ENCODE peak calls at places on chromosome 18, in four cellular contexts. Z is SK-N-SH, B is HCT116, I is GM12878. Y is an unnamed sample.

GRCh38 chr18:45521151-45521550 is 94.1 kb upstream of the SLC14A2 start:
- DNase-seq in B (no peak), I (no peak), Z (no peak), Y (no peak)

GRCh38 chr18:74082476-74083070 is 65.1 kb downstream of the FBXO15 start:
- DNase-seq in B (peak), Z (peak), I (peak), Y (peak)

GRCh38 chr18:23138470-23138869 is 3.2 kb downstream of the CABLES1 start:
- DNase-seq in I (no peak), B (no peak), Z (peak), Y (no peak)

GRCh38 chr18:45365835-45366234 is 249.4 kb upstream of the SLC14A2 start:
- DNase-seq in I (no peak), Z (no peak), B (no peak), Y (no peak)

GRCh38 chr18:8231316-8231715 is 377.9 kb upstream of the RAB12 start:
- DNase-seq in B (no peak), I (no peak), Z (no peak), Y (no peak)

GRCh38 chr18:69840445-69840844 is 107.2 kb downstream of the CD226 start:
- DNase-seq in B (no peak), Z (no peak), I (no peak), Y (no peak)

GRCh38 chr18:2857491-2858063 is 10.8 kb downstream of the EMILIN2 start:
- DNase-seq in I (no peak), Z (no peak), B (no peak), Y (no peak)

GRCh38 chr18:59340817-59341216 is 18.2 kb downstream of the LMAN1 start:
- DNase-seq in Z (no peak), I (no peak), B (no peak), Y (no peak)

GRCh38 chr18:25279133-25279532 is 72.8 kb downstream of the ZNF521 start:
- DNase-seq in I (no peak), B (no peak), Z (no peak), Y (no peak)

GRCh38 chr18:6960656-6961055 is 156.9 kb downstream of the LAMA1 start:
- DNase-seq in Z (no peak), B (no peak), I (no peak), Y (no peak)

GRCh38 chr18:73790582-73790981 is 357.1 kb downstream of the FBXO15 start:
- DNase-seq in B (no peak), Z (no peak), I (no peak), Y (no peak)

GRCh38 chr18:41734917-41735316 is 220.1 kb upstream of the PIK3C3 start:
- DNase-seq in Z (no peak), I (no peak), B (no peak), Y (no peak)

GRCh38 chr18:36284671-36285295 is 12.7 kb upstream of the FHOD3 start:
- DNase-seq in B (peak), I (peak), Z (peak), Y (no peak)

DNA sequence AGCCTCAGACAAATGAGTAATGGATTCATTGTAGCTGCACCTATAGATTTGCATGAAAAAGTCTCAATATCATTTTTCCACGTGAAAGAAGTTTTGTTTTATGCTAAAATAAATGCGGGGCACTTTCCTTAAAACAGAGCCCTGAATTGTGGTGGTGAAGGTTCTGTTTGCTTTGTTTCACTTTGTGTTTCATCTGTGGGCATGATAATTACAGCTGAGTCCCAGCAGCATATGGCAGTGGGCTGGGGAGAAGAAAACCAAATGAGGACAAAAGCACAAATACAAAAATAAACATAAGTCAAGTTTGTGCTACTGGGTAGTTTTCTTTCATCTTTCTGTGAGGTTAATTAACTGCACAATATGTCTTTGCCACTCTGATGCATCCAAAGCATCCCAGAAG is 97.8 kb downstream of the DSC3 start:
- DNase-seq in Z (no peak), B (no peak), I (no peak), Y (no peak)
- TF ChIP-seq JUND in Z (no peak), B (no peak), I (no peak), Y (no peak)

DNA sequence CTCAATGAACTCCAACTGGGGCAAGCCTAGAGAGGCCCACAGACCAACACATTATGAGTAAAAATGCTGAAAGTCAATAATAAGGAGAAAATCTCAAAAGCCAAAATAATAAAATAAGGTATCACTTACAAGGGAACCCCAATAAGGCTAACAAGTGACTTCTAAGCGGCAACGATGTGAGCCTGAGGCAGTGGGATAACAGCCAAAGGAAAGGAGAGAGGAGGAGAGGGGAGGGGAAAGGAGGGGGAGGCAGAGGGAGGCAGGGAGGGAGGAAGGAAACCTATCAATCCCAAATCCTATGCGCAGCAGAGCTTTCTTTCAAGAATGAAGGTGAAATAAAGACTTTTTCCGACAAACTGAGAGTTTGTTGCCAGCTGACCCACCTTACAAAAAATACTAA is 6.0 kb upstream of the NFATC1 start:
- DNase-seq in Z (no peak), I (no peak), B (no peak), Y (no peak)
- TF ChIP-seq JUND in Z (no peak), I (no peak), B (no peak), Y (no peak)

DNA sequence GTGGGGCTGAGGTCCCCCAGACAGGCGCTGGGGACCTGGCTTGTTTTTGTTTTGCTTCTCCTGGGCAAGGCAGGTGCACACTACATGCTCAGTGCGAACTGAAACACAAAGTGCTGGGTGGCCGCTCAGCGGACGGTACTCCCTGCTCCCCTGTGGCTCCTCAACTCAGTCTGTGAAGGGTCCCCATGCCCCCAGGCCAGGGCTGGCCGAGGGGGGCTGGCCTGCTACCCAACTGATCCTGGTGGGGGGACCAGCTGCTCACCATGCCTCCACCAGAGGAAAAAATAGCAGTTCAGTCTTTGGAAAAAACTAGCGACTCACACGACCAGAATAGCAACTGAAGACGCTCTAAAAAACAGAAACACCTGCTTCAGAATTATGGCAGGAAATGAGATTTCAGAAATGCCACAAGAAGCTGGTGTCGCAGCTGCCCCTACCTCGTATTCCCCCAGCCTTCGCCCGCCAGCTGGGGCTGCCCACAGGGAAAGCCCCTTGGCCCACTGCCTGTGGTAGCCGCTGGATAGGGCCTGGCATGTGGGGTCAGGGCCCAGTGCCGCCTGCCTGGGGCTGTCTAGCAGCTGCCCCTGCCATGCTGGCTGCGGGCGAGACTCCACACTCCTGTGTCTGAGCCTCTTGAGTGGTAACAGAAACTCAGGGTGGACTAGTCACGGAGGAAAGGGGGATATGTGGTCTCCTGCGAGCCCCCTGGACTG is 43.7 kb downstream of the MEX3C start:
- DNase-seq in B (no peak), Z (peak), I (peak), Y (no peak)
- TF ChIP-seq JUND in B (no peak), Z (no peak), I (no peak), Y (no peak)

DNA sequence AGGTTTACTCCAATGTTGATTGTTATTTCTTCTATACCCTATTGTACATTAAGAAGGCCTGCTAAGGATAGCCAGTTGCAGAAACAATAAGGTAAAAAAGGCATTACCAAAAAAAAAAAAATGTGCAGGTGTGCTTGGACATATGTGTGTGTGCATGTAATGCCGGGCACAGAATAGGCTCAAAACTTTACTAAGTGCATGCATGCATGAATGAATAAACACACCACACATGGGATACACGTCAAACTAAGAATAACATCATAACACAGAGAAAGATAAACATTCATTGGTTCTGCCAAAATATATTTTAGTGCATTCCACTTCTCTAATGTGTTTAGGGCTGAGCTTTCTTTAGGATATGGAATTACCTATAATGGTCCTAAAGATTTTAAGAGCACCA is 298.2 kb downstream of the TCF4 start:
- DNase-seq in I (no peak), B (no peak), Z (no peak), Y (no peak)
- TF ChIP-seq JUND in I (no peak), B (no peak), Z (no peak), Y (no peak)

GRCh38 chr18:12998332-12999060 is 7.3 kb downstream of the CEP192 start:
- DNase-seq in B (no peak), Z (no peak), I (peak), Y (no peak)

GRCh38 chr18:13003466-13003896 is 12.3 kb downstream of the CEP192 start:
- DNase-seq in Z (peak), B (peak), I (no peak), Y (peak)

GRCh38 chr18:13006731-13007550 is 15.8 kb downstream of the CEP192 start:
- DNase-seq in Z (no peak), B (no peak), I (no peak), Y (no peak)

GRCh38 chr18:13005289-13005688 is 14.1 kb downstream of the CEP192 start:
- DNase-seq in Z (no peak), I (no peak), B (no peak), Y (no peak)

DNA sequence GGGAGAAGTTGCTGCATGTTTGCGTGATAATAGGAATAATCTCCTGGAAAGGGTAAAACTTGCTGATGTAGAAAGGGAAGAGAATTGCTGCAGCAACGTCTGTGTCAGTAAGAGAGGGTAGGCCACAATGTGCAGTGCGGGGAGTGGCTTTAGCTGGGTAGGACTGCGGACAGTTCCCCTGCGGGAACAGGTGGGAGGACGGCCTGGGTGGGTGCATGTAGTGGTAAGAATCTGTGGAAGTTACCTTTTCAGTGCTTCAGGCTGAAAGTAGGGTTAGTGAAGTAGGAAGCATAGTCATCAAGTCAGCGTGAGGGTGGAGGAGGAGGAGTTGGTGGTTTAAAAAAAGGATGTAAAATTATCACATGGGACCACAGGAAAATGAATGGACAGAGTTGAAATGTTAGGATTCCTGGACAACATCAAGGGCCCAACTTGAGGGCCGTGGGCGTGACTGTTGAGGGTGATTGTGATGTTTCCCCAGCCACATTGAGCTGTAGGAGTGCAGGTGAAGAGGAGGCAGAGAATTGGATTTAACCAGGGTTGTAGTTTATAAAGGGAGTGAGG is 13.2 kb downstream of the CEP192 start:
- DNase-seq in B (no peak), Z (no peak), I (no peak), Y (no peak)
- TF ChIP-seq JUND in B (no peak), Z (no peak), I (no peak), Y (no peak)

GRCh38 chr18:10365021-10365420 is 89.4 kb upstream of the APCDD1 start:
- DNase-seq in I (no peak), B (no peak), Z (no peak), Y (no peak)
- TF ChIP-seq JUND in I (no peak), B (no peak), Z (no peak), Y (no peak)

GRCh38 chr18:79982736-79983135 is 5.6 kb downstream of the TXNL4A start:
- DNase-seq in B (no peak), I (no peak), Z (no peak), Y (peak)
- TF ChIP-seq JUND in B (no peak), I (no peak), Z (no peak), Y (no peak)

GRCh38 chr18:63042351-63042750 is 277.2 kb downstream of the BCL2 start:
- DNase-seq in I (no peak), B (no peak), Z (no peak), Y (no peak)

GRCh38 chr18:63037491-63037890 is 282.1 kb downstream of the BCL2 start:
- DNase-seq in I (no peak), Z (no peak), B (no peak), Y (no peak)

GRCh38 chr18:63046375-63046774 is 273.2 kb downstream of the BCL2 start:
- DNase-seq in Z (no peak), B (no peak), I (no peak), Y (no peak)

GRCh38 chr18:63043516-63043915 is 276.1 kb downstream of the BCL2 start:
- DNase-seq in Z (no peak), I (no peak), B (no peak), Y (no peak)

GRCh38 chr18:63040788-63041410 is 278.7 kb downstream of the BCL2 start:
- DNase-seq in I (peak), B (no peak), Z (no peak), Y (no peak)
- TF ChIP-seq JUND in I (no peak), B (no peak), Z (no peak), Y (no peak)